ENCODE peak calls at places on chromosomes 7 and 10, in six cellular contexts. One of them, this sample, is unnamed.

GRCh38 chr10:34392641-34393170 is 422.4 kb downstream of the PARD3 start:
- DNase-seq in endothelial cell: no peak
- DNase-seq in mucosa of gallbladder: no peak
- DNase-seq in NCI-H460: no peak
- DNase-seq in myocyte: peak
- DNase-seq in colonic mucosa: no peak
- DNase-seq in this sample: no peak

GRCh38 chr7:44244282-44244681 is 43.5 kb downstream of the YKT6 start:
- DNase-seq in endothelial cell: peak
- DNase-seq in myocyte: no peak
- DNase-seq in colonic mucosa: no peak
- DNase-seq in mucosa of gallbladder: no peak
- DNase-seq in NCI-H460: peak
- DNase-seq in this sample: peak

GRCh38 chr10:88115968-88116367 is 252.5 kb downstream of the PTEN start:
- DNase-seq in NCI-H460: no peak
- DNase-seq in myocyte: peak
- DNase-seq in mucosa of gallbladder: no peak
- DNase-seq in endothelial cell: no peak
- DNase-seq in colonic mucosa: no peak
- DNase-seq in this sample: no peak

GRCh38 chr7:129376076-129376777 is 58.0 kb upstream of the STRIP2 start:
- DNase-seq in endothelial cell: peak
- DNase-seq in colonic mucosa: peak
- DNase-seq in myocyte: peak
- DNase-seq in NCI-H460: peak
- DNase-seq in mucosa of gallbladder: peak
- DNase-seq in this sample: peak

GRCh38 chr10:132422169-132422691 is 25.2 kb downstream of the PWWP2B start:
- DNase-seq in NCI-H460: no peak
- DNase-seq in mucosa of gallbladder: no peak
- DNase-seq in endothelial cell: no peak
- DNase-seq in colonic mucosa: no peak
- DNase-seq in myocyte: peak
- DNase-seq in this sample: no peak

GRCh38 chr10:125977206-125977605 is 80.8 kb downstream of the FANK1 start:
- DNase-seq in NCI-H460: no peak
- DNase-seq in colonic mucosa: no peak
- DNase-seq in endothelial cell: peak
- DNase-seq in mucosa of gallbladder: no peak
- DNase-seq in myocyte: no peak
- DNase-seq in this sample: no peak

GRCh38 chr10:84344560-84344959 is 16.2 kb downstream of the CCSER2 start:
- DNase-seq in endothelial cell: no peak
- DNase-seq in mucosa of gallbladder: no peak
- DNase-seq in colonic mucosa: no peak
- DNase-seq in NCI-H460: no peak
- DNase-seq in myocyte: peak
- DNase-seq in this sample: peak

GRCh38 chr10:61847087-61847486 is 54.4 kb upstream of the ARID5B start:
- DNase-seq in colonic mucosa: no peak
- DNase-seq in myocyte: no peak
- DNase-seq in endothelial cell: no peak
- DNase-seq in mucosa of gallbladder: no peak
- DNase-seq in NCI-H460: no peak
- DNase-seq in this sample: no peak

GRCh38 chr7:131769241-131769640 is 212.8 kb upstream of the PODXL start:
- DNase-seq in colonic mucosa: no peak
- DNase-seq in mucosa of gallbladder: no peak
- DNase-seq in NCI-H460: no peak
- DNase-seq in endothelial cell: no peak
- DNase-seq in myocyte: no peak
- DNase-seq in this sample: no peak

GRCh38 chr10:120186506-120186905 is 270.5 kb upstream of the PLPP4 start:
- DNase-seq in NCI-H460: no peak
- DNase-seq in mucosa of gallbladder: no peak
- DNase-seq in endothelial cell: no peak
- DNase-seq in myocyte: no peak
- DNase-seq in colonic mucosa: no peak
- DNase-seq in this sample: no peak

GRCh38 chr7:11170863-11171568 is 197.3 kb downstream of the PHF14 start:
- DNase-seq in mucosa of gallbladder: no peak
- DNase-seq in colonic mucosa: no peak
- DNase-seq in endothelial cell: no peak
- DNase-seq in NCI-H460: no peak
- DNase-seq in myocyte: no peak
- DNase-seq in this sample: no peak

GRCh38 chr7:122136639-122137253 is 7.3 kb downstream of the AASS start:
- DNase-seq in colonic mucosa: no peak
- DNase-seq in NCI-H460: no peak
- DNase-seq in myocyte: peak
- DNase-seq in endothelial cell: no peak
- DNase-seq in mucosa of gallbladder: no peak
- DNase-seq in this sample: no peak

GRCh38 chr10:83075395-83076072 is 1063.8 kb upstream of the GHITM start:
- DNase-seq in NCI-H460: no peak
- DNase-seq in colonic mucosa: no peak
- DNase-seq in myocyte: no peak
- DNase-seq in mucosa of gallbladder: no peak
- DNase-seq in endothelial cell: no peak
- DNase-seq in this sample: no peak

GRCh38 chr7:40986351-40986873 is 716.5 kb downstream of the INHBA start:
- DNase-seq in colonic mucosa: no peak
- DNase-seq in myocyte: peak
- DNase-seq in NCI-H460: peak
- DNase-seq in mucosa of gallbladder: no peak
- DNase-seq in endothelial cell: no peak
- DNase-seq in this sample: no peak

GRCh38 chr7:151236406-151236805 is 4.1 kb downstream of the CHPF2 start:
- DNase-seq in NCI-H460: no peak
- DNase-seq in colonic mucosa: no peak
- DNase-seq in mucosa of gallbladder: no peak
- DNase-seq in myocyte: no peak
- DNase-seq in endothelial cell: no peak
- DNase-seq in this sample: no peak

GRCh38 chr10:87923233-87923632 is 59.8 kb downstream of the PTEN start:
- DNase-seq in mucosa of gallbladder: no peak
- DNase-seq in colonic mucosa: no peak
- DNase-seq in NCI-H460: no peak
- DNase-seq in myocyte: no peak
- DNase-seq in endothelial cell: no peak
- DNase-seq in this sample: no peak

GRCh38 chr7:2517004-2517403 is 2.6 kb upstream of the LFNG start:
- DNase-seq in myocyte: peak
- DNase-seq in endothelial cell: no peak
- DNase-seq in colonic mucosa: no peak
- DNase-seq in NCI-H460: no peak
- DNase-seq in mucosa of gallbladder: no peak
- DNase-seq in this sample: no peak

GRCh38 chr10:52472406-52473146 is 158.5 kb downstream of the DKK1 start:
- DNase-seq in colonic mucosa: no peak
- DNase-seq in endothelial cell: no peak
- DNase-seq in myocyte: no peak
- DNase-seq in NCI-H460: no peak
- DNase-seq in mucosa of gallbladder: no peak
- DNase-seq in this sample: no peak

GRCh38 chr10:89301231-89301630 is 615 bp upstream of the IFIT2 start:
- DNase-seq in NCI-H460: no peak
- DNase-seq in myocyte: peak
- DNase-seq in mucosa of gallbladder: no peak
- DNase-seq in colonic mucosa: peak
- DNase-seq in endothelial cell: no peak
- DNase-seq in this sample: no peak

GRCh38 chr7:142811154-142811737 is 40.5 kb downstream of the PRSS2 start:
- DNase-seq in endothelial cell: peak
- DNase-seq in colonic mucosa: no peak
- DNase-seq in myocyte: peak
- DNase-seq in NCI-H460: peak
- DNase-seq in mucosa of gallbladder: no peak
- DNase-seq in this sample: peak

GRCh38 chr7:30738026-30738915 is 13.7 kb upstream of the INMT start:
- DNase-seq in endothelial cell: no peak
- DNase-seq in myocyte: no peak
- DNase-seq in mucosa of gallbladder: no peak
- DNase-seq in colonic mucosa: no peak
- DNase-seq in NCI-H460: no peak
- DNase-seq in this sample: peak

GRCh38 chr10:34916368-34916767 is 101.3 kb upstream of the PARD3 start:
- DNase-seq in mucosa of gallbladder: no peak
- DNase-seq in myocyte: peak
- DNase-seq in endothelial cell: no peak
- DNase-seq in NCI-H460: no peak
- DNase-seq in colonic mucosa: no peak
- DNase-seq in this sample: peak

This sample was measured in activated CD8-positive, alpha-beta T cell treated with anti-CD3 and anti-CD28 coated beads for 36 hours.